ENCODE peak calls at places on chromosomes 16 and 17, in seven cellular contexts. One of them, this sample, is unnamed.

GRCh38 chr16:11329891-11330290 is 15.4 kb upstream of the RMI2 start:
- DNase-seq in heart left ventricle: no peak
- DNase-seq in non-pigmented ciliary epithelial cell: no peak
- DNase-seq in T-helper 1 cell: no peak
- DNase-seq in NCI-H510A: no peak
- DNase-seq in activated CD4-positive, CD25-positive, alpha-beta regulatory T cell: no peak
- DNase-seq in caudate nucleus: no peak
- DNase-seq in this sample: no peak

GRCh38 chr17:973053-973452 is 6.5 kb downstream of the NXN start:
- DNase-seq in non-pigmented ciliary epithelial cell: no peak
- DNase-seq in activated CD4-positive, CD25-positive, alpha-beta regulatory T cell: no peak
- DNase-seq in caudate nucleus: no peak
- DNase-seq in heart left ventricle: no peak
- DNase-seq in T-helper 1 cell: no peak
- DNase-seq in NCI-H510A: no peak
- DNase-seq in this sample: no peak

GRCh38 chr16:59164461-59164860 is 430.3 kb upstream of the GOT2 start:
- DNase-seq in non-pigmented ciliary epithelial cell: no peak
- DNase-seq in NCI-H510A: no peak
- DNase-seq in heart left ventricle: no peak
- DNase-seq in activated CD4-positive, CD25-positive, alpha-beta regulatory T cell: no peak
- DNase-seq in T-helper 1 cell: no peak
- DNase-seq in caudate nucleus: no peak
- DNase-seq in this sample: no peak

GRCh38 chr16:11546522-11547485 is 39.9 kb downstream of the LITAF start:
- DNase-seq in activated CD4-positive, CD25-positive, alpha-beta regulatory T cell: no peak
- DNase-seq in caudate nucleus: no peak
- DNase-seq in T-helper 1 cell: no peak
- DNase-seq in NCI-H510A: no peak
- DNase-seq in non-pigmented ciliary epithelial cell: no peak
- DNase-seq in heart left ventricle: no peak
- DNase-seq in this sample: no peak

GRCh38 chr16:30651124-30652004 is 604 bp downstream of the PRR14 start:
- DNase-seq in caudate nucleus: peak; percentile 62
- DNase-seq in NCI-H510A: peak; percentile 70
- DNase-seq in T-helper 1 cell: peak; percentile 65
- DNase-seq in heart left ventricle: peak; percentile 72
- DNase-seq in activated CD4-positive, CD25-positive, alpha-beta regulatory T cell: peak; percentile 53
- DNase-seq in non-pigmented ciliary epithelial cell: no peak
- DNase-seq in this sample: no peak

GRCh38 chr17:50938821-50939541 is 72.8 kb upstream of the TOB1 start:
- DNase-seq in activated CD4-positive, CD25-positive, alpha-beta regulatory T cell: no peak
- DNase-seq in non-pigmented ciliary epithelial cell: no peak
- DNase-seq in heart left ventricle: no peak
- DNase-seq in caudate nucleus: no peak
- DNase-seq in NCI-H510A: no peak
- DNase-seq in T-helper 1 cell: no peak
- DNase-seq in this sample: no peak

GRCh38 chr16:79449906-79450305 is 150.6 kb downstream of the MAF start:
- DNase-seq in activated CD4-positive, CD25-positive, alpha-beta regulatory T cell: no peak
- DNase-seq in caudate nucleus: no peak
- DNase-seq in T-helper 1 cell: no peak
- DNase-seq in non-pigmented ciliary epithelial cell: no peak
- DNase-seq in NCI-H510A: no peak
- DNase-seq in heart left ventricle: no peak
- DNase-seq in this sample: no peak

GRCh38 chr16:83138512-83138911 is 511.7 kb downstream of the CDH13 start:
- DNase-seq in caudate nucleus: no peak
- DNase-seq in activated CD4-positive, CD25-positive, alpha-beta regulatory T cell: no peak
- DNase-seq in NCI-H510A: no peak
- DNase-seq in T-helper 1 cell: no peak
- DNase-seq in heart left ventricle: no peak
- DNase-seq in non-pigmented ciliary epithelial cell: no peak
- DNase-seq in this sample: no peak

GRCh38 chr17:36503456-36504155 is 17.1 kb downstream of the ZNHIT3 start:
- DNase-seq in heart left ventricle: no peak
- DNase-seq in caudate nucleus: no peak
- DNase-seq in T-helper 1 cell: no peak
- DNase-seq in non-pigmented ciliary epithelial cell: no peak
- DNase-seq in activated CD4-positive, CD25-positive, alpha-beta regulatory T cell: no peak
- DNase-seq in NCI-H510A: no peak
- DNase-seq in this sample: no peak

GRCh38 chr17:80045703-80046102 is 9.3 kb downstream of the CCDC40 start:
- DNase-seq in non-pigmented ciliary epithelial cell: no peak
- DNase-seq in NCI-H510A: peak; percentile 28
- DNase-seq in heart left ventricle: no peak
- DNase-seq in caudate nucleus: no peak
- DNase-seq in activated CD4-positive, CD25-positive, alpha-beta regulatory T cell: no peak
- DNase-seq in T-helper 1 cell: no peak
- DNase-seq in this sample: no peak

GRCh38 chr16:59593256-59593655 is 859.1 kb upstream of the GOT2 start:
- DNase-seq in activated CD4-positive, CD25-positive, alpha-beta regulatory T cell: no peak
- DNase-seq in heart left ventricle: no peak
- DNase-seq in NCI-H510A: no peak
- DNase-seq in T-helper 1 cell: no peak
- DNase-seq in caudate nucleus: no peak
- DNase-seq in non-pigmented ciliary epithelial cell: peak; percentile 41
- DNase-seq in this sample: no peak

GRCh38 chr16:30083216-30084055 is 7.6 kb downstream of the PPP4C start:
- DNase-seq in activated CD4-positive, CD25-positive, alpha-beta regulatory T cell: no peak
- DNase-seq in non-pigmented ciliary epithelial cell: no peak
- DNase-seq in heart left ventricle: no peak
- DNase-seq in caudate nucleus: no peak
- DNase-seq in NCI-H510A: no peak
- DNase-seq in T-helper 1 cell: no peak
- DNase-seq in this sample: no peak

GRCh38 chr17:35666967-35667552 is 64.4 kb upstream of the RASL10B start:
- DNase-seq in caudate nucleus: no peak
- DNase-seq in NCI-H510A: no peak
- DNase-seq in activated CD4-positive, CD25-positive, alpha-beta regulatory T cell: no peak
- DNase-seq in T-helper 1 cell: no peak
- DNase-seq in heart left ventricle: no peak
- DNase-seq in non-pigmented ciliary epithelial cell: no peak
- DNase-seq in this sample: no peak

GRCh38 chr16:88507231-88507743 is 54.2 kb downstream of the ZFPM1 start:
- DNase-seq in activated CD4-positive, CD25-positive, alpha-beta regulatory T cell: no peak
- DNase-seq in T-helper 1 cell: no peak
- DNase-seq in caudate nucleus: no peak
- DNase-seq in heart left ventricle: no peak
- DNase-seq in NCI-H510A: no peak
- DNase-seq in non-pigmented ciliary epithelial cell: no peak
- DNase-seq in this sample: no peak

GRCh38 chr17:6831662-6832263 is at the start of gene TEKT1:
- DNase-seq in non-pigmented ciliary epithelial cell: peak; percentile 20
- DNase-seq in heart left ventricle: peak; percentile 69
- DNase-seq in activated CD4-positive, CD25-positive, alpha-beta regulatory T cell: peak; percentile 8
- DNase-seq in T-helper 1 cell: peak; percentile 72
- DNase-seq in caudate nucleus: peak; percentile 25
- DNase-seq in NCI-H510A: no peak
- DNase-seq in this sample: peak; percentile 84

GRCh38 chr16:23500212-23500865 is 10.0 kb downstream of the GGA2 start:
- DNase-seq in activated CD4-positive, CD25-positive, alpha-beta regulatory T cell: no peak
- DNase-seq in non-pigmented ciliary epithelial cell: no peak
- DNase-seq in T-helper 1 cell: no peak
- DNase-seq in caudate nucleus: no peak
- DNase-seq in heart left ventricle: no peak
- DNase-seq in NCI-H510A: no peak
- DNase-seq in this sample: no peak

GRCh38 chr16:12211870-12212690 is 235.5 kb downstream of the SNX29 start:
- DNase-seq in activated CD4-positive, CD25-positive, alpha-beta regulatory T cell: no peak
- DNase-seq in heart left ventricle: no peak
- DNase-seq in caudate nucleus: no peak
- DNase-seq in T-helper 1 cell: no peak
- DNase-seq in non-pigmented ciliary epithelial cell: no peak
- DNase-seq in NCI-H510A: no peak
- DNase-seq in this sample: no peak

GRCh38 chr16:30022887-30023286 is at the start of gene C16orf92:
- DNase-seq in caudate nucleus: no peak
- DNase-seq in heart left ventricle: no peak
- DNase-seq in activated CD4-positive, CD25-positive, alpha-beta regulatory T cell: no peak
- DNase-seq in non-pigmented ciliary epithelial cell: no peak
- DNase-seq in T-helper 1 cell: no peak
- DNase-seq in NCI-H510A: no peak
- DNase-seq in this sample: no peak

GRCh38 chr17:11135819-11136218 is 105.2 kb upstream of the SHISA6 start:
- DNase-seq in activated CD4-positive, CD25-positive, alpha-beta regulatory T cell: no peak
- DNase-seq in non-pigmented ciliary epithelial cell: no peak
- DNase-seq in NCI-H510A: no peak
- DNase-seq in T-helper 1 cell: no peak
- DNase-seq in heart left ventricle: no peak
- DNase-seq in caudate nucleus: no peak
- DNase-seq in this sample: no peak